ENCODE peak calls at places on chromosome 16, in four cellular contexts. X is hippocampal formation, S is left colon, R is KBM-7. W is an unnamed sample.

GRCh38 chr16:75456971-75457370 is 7.5 kb downstream of the TMEM170A start:
- DNase-seq in R (no peak), S (no peak), X (no peak), W (no peak)

GRCh38 chr16:54657709-54658102 is 273.0 kb upstream of the IRX5 start:
- DNase-seq in X (no peak), R (no peak), S (no peak), W (no peak)

GRCh38 chr16:83903739-83904138 is 4.8 kb downstream of the MLYCD start:
- DNase-seq in S (no peak), R (no peak), X (no peak), W (no peak)

GRCh38 chr16:66653581-66654350 is 42.8 kb downstream of the CMTM4 start:
- DNase-seq in X (no peak), R (no peak), S (no peak), W (no peak)

GRCh38 chr16:386641-387156 is 4.9 kb upstream of the PGAP6 start:
- DNase-seq in X (peak), S (no peak), R (no peak), W (no peak)

GRCh38 chr16:23796941-23797340 is 38.8 kb upstream of the PRKCB start:
- DNase-seq in R (no peak), S (no peak), X (no peak), W (no peak)

GRCh38 chr16:27724491-27724878 is 174.5 kb downstream of the KATNIP start:
- DNase-seq in X (peak), S (no peak), R (no peak), W (no peak)

GRCh38 chr16:82033006-82033405 is 2.0 kb upstream of the HSD17B2 start:
- DNase-seq in S (peak), R (no peak), X (no peak), W (no peak)

GRCh38 chr16:22373662-22374310 is 633 bp downstream of the CDR2 start:
- DNase-seq in R (peak), S (peak), X (no peak), W (peak)

GRCh38 chr16:10940501-10941079 is 1.7 kb downstream of the DEXI start:
- DNase-seq in S (no peak), R (no peak), X (no peak), W (no peak)

GRCh38 chr16:71927383-71927782 is 32.1 kb downstream of the IST1 start:
- DNase-seq in R (peak), X (no peak), S (peak), W (no peak)

GRCh38 chr16:31461921-31462804 is 2.9 kb downstream of the ARMC5 start:
- DNase-seq in R (no peak), S (no peak), X (no peak), W (no peak)

GRCh38 chr16:24577167-24577566 is 37.8 kb downstream of the RBBP6 start:
- DNase-seq in S (no peak), R (no peak), X (no peak), W (no peak)

GRCh38 chr16:22843856-22844255 is 29.9 kb downstream of the HS3ST2 start:
- DNase-seq in R (no peak), X (no peak), S (no peak), W (no peak)

GRCh38 chr16:62709856-62710255 is 673.6 kb upstream of the CDH8 start:
- DNase-seq in R (no peak), S (no peak), X (no peak), W (no peak)

GRCh38 chr16:67277999-67278772 is 1.1 kb upstream of the PLEKHG4 start:
- DNase-seq in R (no peak), S (no peak), X (no peak), W (no peak)

GRCh38 chr16:84084570-84085270 is 32.0 kb downstream of the MBTPS1 start:
- DNase-seq in R (peak), S (peak), X (peak), W (peak)

GRCh38 chr16:20833081-20833480 is 26.8 kb downstream of the REXO5 start:
- DNase-seq in S (no peak), X (no peak), R (no peak), W (no peak)

GRCh38 chr16:15830832-15831451 is 25.9 kb downstream of the MYH11 start:
- DNase-seq in R (no peak), X (no peak), S (no peak), W (no peak)

W was measured in CD8-positive, alpha-beta T cell.